ENCODE peak calls at places on chromosomes 3 and 15, in five cellular contexts. One of them, this sample, is unnamed.

GRCh38 chr3:64344721-64345207 is 119.5 kb upstream of the PRICKLE2 start:
- DNase-seq in fibroblast of the aortic adventitia: peak
- DNase-seq in suprapubic skin: no peak
- DNase-seq in occipital lobe: no peak
- DNase-seq in AG09309: no peak
- DNase-seq in this sample: no peak

GRCh38 chr15:38996111-38996541 is 431.5 kb upstream of the RASGRP1 start:
- DNase-seq in fibroblast of the aortic adventitia: peak
- DNase-seq in suprapubic skin: no peak
- DNase-seq in occipital lobe: no peak
- DNase-seq in AG09309: peak
- DNase-seq in this sample: no peak

GRCh38 chr3:4395448-4395847 is 71.6 kb downstream of the SUMF1 start:
- DNase-seq in fibroblast of the aortic adventitia: no peak
- DNase-seq in suprapubic skin: no peak
- DNase-seq in occipital lobe: no peak
- DNase-seq in AG09309: no peak
- DNase-seq in this sample: no peak

GRCh38 chr15:66196565-66196964 is 57.0 kb downstream of the MEGF11 start:
- DNase-seq in fibroblast of the aortic adventitia: no peak
- DNase-seq in suprapubic skin: no peak
- DNase-seq in occipital lobe: no peak
- DNase-seq in AG09309: no peak
- DNase-seq in this sample: no peak

GRCh38 chr3:21754839-21755238 is 3.8 kb upstream of the ZNF385D start:
- DNase-seq in fibroblast of the aortic adventitia: no peak
- DNase-seq in suprapubic skin: no peak
- DNase-seq in occipital lobe: no peak
- DNase-seq in AG09309: no peak
- DNase-seq in this sample: no peak

GRCh38 chr3:38001456-38002081 is 11.0 kb downstream of the VILL start:
- DNase-seq in fibroblast of the aortic adventitia: no peak
- DNase-seq in suprapubic skin: peak
- DNase-seq in occipital lobe: no peak
- DNase-seq in AG09309: no peak
- DNase-seq in this sample: no peak

GRCh38 chr3:128496602-128497304 is 3.8 kb upstream of the GATA2 start:
- DNase-seq in fibroblast of the aortic adventitia: peak
- DNase-seq in suprapubic skin: peak
- DNase-seq in occipital lobe: no peak
- DNase-seq in AG09309: no peak
- DNase-seq in this sample: no peak

GRCh38 chr3:183966361-183966791 is 51.3 kb downstream of the ABCC5 start:
- DNase-seq in fibroblast of the aortic adventitia: no peak
- DNase-seq in suprapubic skin: no peak
- DNase-seq in occipital lobe: no peak
- DNase-seq in AG09309: no peak
- DNase-seq in this sample: no peak

GRCh38 chr3:177852001-177852400 is 654.7 kb upstream of the TBL1XR1 start:
- DNase-seq in fibroblast of the aortic adventitia: peak
- DNase-seq in suprapubic skin: no peak
- DNase-seq in occipital lobe: no peak
- DNase-seq in AG09309: no peak
- DNase-seq in this sample: no peak

GRCh38 chr15:96146711-96147110 is 183.8 kb upstream of the NR2F2 start:
- DNase-seq in fibroblast of the aortic adventitia: no peak
- DNase-seq in suprapubic skin: no peak
- DNase-seq in occipital lobe: no peak
- DNase-seq in AG09309: no peak
- DNase-seq in this sample: no peak

This sample was measured in coronary artery.